ENCODE peak calls at places on chromosomes 13 and 19, in eight cellular contexts. B is SK-N-SH, U is ascending aorta, Y is osteoblast, M is HCT116, W is astrocyte, A is GM12865, S is heart left ventricle. I is an unnamed sample.
A peak's percentile ranks its signal among the peaks of the same experiment; 100 is the strongest.

GRCh38 chr19:32581704-32582164 is 744 bp downstream of the PDCD5 start:
- DNase-seq in B (peak; percentile 55), U (no peak), Y (peak; percentile 81), M (no peak), W (peak; percentile 47), A (no peak), S (peak; percentile 37), I (peak; percentile 48)

GRCh38 chr13:94710081-94710809 is 2.1 kb downstream of the SOX21 start:
- DNase-seq in B (peak; percentile 32), U (no peak), Y (peak; percentile 79), M (no peak), W (no peak), A (no peak), S (no peak), I (no peak)

GRCh38 chr19:20273376-20273775 is 106.4 kb downstream of the ZNF486 start:
- DNase-seq in B (no peak), U (no peak), Y (no peak), M (no peak), W (no peak), A (no peak), S (no peak), I (no peak)

GRCh38 chr13:76672422-76672821 is 213.8 kb downstream of the KCTD12 start:
- DNase-seq in B (no peak), U (no peak), Y (no peak), M (no peak), W (peak; percentile 65), A (no peak), S (no peak), I (no peak)

GRCh38 chr13:54415753-54416366 is 1387.2 kb downstream of the OLFM4 start:
- DNase-seq in B (no peak), U (no peak), Y (no peak), M (no peak), W (no peak), A (no peak), S (no peak), I (no peak)

GRCh38 chr13:39407786-39408185 is 195.2 kb downstream of the LHFPL6 start:
- DNase-seq in B (no peak), U (no peak), Y (no peak), M (no peak), W (no peak), A (no peak), S (no peak), I (no peak)

GRCh38 chr13:34419025-34419424 is 523.0 kb upstream of the NBEA start:
- DNase-seq in B (peak; percentile 68), U (no peak), Y (no peak), M (no peak), W (no peak), A (no peak), S (no peak), I (no peak)

GRCh38 chr19:4115818-4116385 is 8.0 kb downstream of the MAP2K2 start:
- DNase-seq in B (peak; percentile 11), U (no peak), Y (peak; percentile 49), M (no peak), W (no peak), A (peak; percentile 39), S (no peak), I (no peak)

GRCh38 chr13:39773833-39774232 is 118.4 kb downstream of the COG6 start:
- DNase-seq in B (no peak), U (no peak), Y (peak; percentile 45), M (no peak), W (peak; percentile 82), A (no peak), S (no peak), I (no peak)

GRCh38 chr13:36135876-36136275 is 4.7 kb upstream of the DCLK1 start:
- DNase-seq in B (no peak), U (no peak), Y (no peak), M (no peak), W (no peak), A (no peak), S (no peak), I (no peak)

GRCh38 chr13:39777527-39778061 is 122.1 kb downstream of the COG6 start:
- DNase-seq in B (no peak), U (no peak), Y (peak; percentile 69), M (peak; percentile 32), W (peak; percentile 95), A (peak; percentile 51), S (no peak), I (peak; percentile 66)

GRCh38 chr13:100394005-100394695 is 194.4 kb downstream of the GGACT start:
- DNase-seq in B (peak; percentile 17), U (no peak), Y (peak; percentile 58), M (peak; percentile 86), W (peak; percentile 86), A (peak; percentile 91), S (no peak), I (no peak)

GRCh38 chr13:45143346-45143751 is 23.0 kb downstream of the GTF2F2 start:
- DNase-seq in B (no peak), U (no peak), Y (no peak), M (peak; percentile 8), W (no peak), A (no peak), S (no peak), I (no peak)

GRCh38 chr13:44237276-44237767 is 136.3 kb upstream of the SERP2 start:
- DNase-seq in B (peak; percentile 24), U (peak; percentile 92), Y (peak; percentile 88), M (no peak), W (peak; percentile 92), A (peak; percentile 82), S (peak; percentile 84), I (peak; percentile 72)

GRCh38 chr13:71864094-71864980 is 2.7 kb downstream of the DACH1 start:
- DNase-seq in B (peak; percentile 68), U (no peak), Y (peak; percentile 17), M (no peak), W (no peak), A (no peak), S (peak; percentile 61), I (no peak)

GRCh38 chr13:53137777-53138176 is 109.2 kb downstream of the OLFM4 start:
- DNase-seq in B (no peak), U (no peak), Y (no peak), M (no peak), W (peak; percentile 19), A (no peak), S (no peak), I (no peak)

GRCh38 chr19:55544776-55545439 is 435 bp downstream of the SBK3 start:
- DNase-seq in B (no peak), U (no peak), Y (peak; percentile 70), M (no peak), W (no peak), A (no peak), S (no peak), I (no peak)

GRCh38 chr13:93304868-93305613 is 78.4 kb downstream of the GPC6 start:
- DNase-seq in B (peak; percentile 16), U (no peak), Y (no peak), M (no peak), W (no peak), A (no peak), S (no peak), I (no peak)

GRCh38 chr19:46426506-46427162 is 2.1 kb downstream of the PNMA8C start:
- DNase-seq in B (peak; percentile 94), U (peak; percentile 81), Y (peak; percentile 94), M (no peak), W (peak; percentile 51), A (peak; percentile 63), S (peak; percentile 79), I (no peak)

GRCh38 chr19:2734589-2735288 is 5.1 kb downstream of the SLC39A3 start:
- DNase-seq in B (no peak), U (no peak), Y (peak; percentile 78), M (no peak), W (no peak), A (no peak), S (no peak), I (no peak)
- TF ChIP-seq CTCF in B (no peak), U (no peak), Y (no peak), M (no peak), W (no peak), A (no peak), S (no peak), I (no peak)

DNA sequence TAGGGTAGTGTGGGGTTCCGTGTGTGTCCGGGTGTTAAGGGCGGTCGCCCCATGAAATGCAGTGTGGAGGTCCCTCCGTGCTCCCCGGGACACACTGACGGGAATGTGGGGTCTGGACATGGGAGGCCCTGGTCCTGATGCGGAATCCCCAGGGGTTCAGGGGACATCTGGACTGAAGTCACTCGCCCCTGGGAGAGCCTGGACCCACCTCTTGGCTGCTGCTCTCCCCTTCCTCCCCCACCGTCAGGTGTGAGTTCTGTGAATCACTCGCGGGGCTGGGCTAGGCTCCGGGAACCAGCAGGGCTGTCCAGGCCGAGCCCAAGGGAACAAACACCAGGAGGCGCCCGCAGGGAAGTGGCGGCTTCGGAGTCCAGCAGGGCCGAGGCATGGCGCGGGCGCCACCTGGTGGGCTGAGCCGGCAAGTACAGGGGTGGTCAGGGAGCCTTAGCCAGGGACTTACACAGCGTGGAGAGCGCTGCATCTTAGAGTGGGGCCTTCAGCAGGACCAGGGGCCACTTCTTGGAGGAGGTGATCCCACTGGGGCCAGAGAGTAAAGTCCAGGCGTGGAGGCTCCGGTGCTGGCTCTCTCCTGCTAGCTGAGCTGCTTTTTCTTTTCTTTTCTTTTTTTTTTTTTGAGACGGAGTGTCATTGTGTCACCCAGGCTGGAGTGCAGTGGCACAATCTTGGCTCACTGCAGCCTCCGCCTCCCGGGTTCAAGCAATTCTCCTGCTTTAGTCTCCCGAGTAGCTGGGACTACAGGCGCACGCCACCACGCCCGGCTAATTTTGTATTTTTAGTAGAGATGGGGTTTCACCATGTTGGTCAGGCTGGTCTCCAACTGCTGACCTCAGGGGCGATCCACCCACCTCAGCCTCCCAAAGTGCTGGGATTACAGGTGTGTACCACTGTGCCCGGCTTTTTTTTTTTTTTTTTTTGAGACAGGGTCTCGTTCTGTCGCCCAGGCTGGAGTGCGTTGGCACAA is 20.1 kb downstream of the WTIP start:
- DNase-seq in B (peak; percentile 98), U (peak; percentile 97), Y (peak; percentile 100), M (peak; percentile 69), W (peak; percentile 66), A (peak; percentile 90), S (peak; percentile 91), I (peak; percentile 16)
- H3K4me3 ChIP-seq in B (peak overlapping the region; percentile 52), U (no peak overlapping the region), Y (no peak overlapping the region), M (no peak overlapping the region), W (no peak overlapping the region), A (no peak overlapping the region), S (peak overlapping the region; percentile 11), I (no peak overlapping the region)

DNA sequence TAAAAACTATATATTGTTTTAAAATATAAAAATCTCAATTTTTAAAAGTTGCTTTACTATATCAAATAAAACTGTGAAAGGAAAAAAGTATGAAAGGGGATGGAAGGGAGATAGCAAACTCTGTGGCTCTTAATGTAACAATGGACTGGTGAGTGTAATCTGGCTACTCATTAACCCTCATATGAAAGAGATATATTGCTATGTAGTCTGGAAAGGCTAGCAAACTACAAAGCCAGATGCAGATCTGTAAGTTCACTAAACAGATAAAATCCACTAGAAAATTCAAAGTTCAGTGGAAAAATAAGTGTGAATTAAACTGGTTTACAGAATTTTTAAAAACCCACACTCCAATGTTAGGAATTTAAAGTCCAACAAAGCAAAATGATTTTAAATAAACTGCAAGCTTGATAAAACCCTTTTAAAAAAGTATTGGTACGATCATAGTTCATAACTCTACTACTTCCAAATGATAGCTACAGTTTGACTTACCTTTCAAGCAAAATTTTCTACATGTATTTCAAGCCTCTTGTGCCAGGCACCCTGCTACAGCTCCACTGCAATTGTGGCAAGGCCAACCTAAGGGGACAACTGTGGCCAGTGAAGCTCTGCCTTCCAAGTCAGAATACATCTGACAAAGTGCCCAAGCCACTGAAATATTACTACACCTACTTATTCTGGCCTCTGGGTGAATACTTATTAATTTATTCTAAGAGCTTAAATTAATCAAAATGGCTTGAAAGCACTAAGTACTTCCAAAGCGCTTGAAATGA is 647 bp upstream of the ELF1 start:
- DNase-seq in B (peak; percentile 12), U (no peak), Y (no peak), M (no peak), W (no peak), A (no peak), S (no peak), I (no peak)
- TF ChIP-seq CTCF in B (no peak), U (no peak), Y (no peak), M (no peak), W (no peak), A (no peak), S (no peak), I (no peak)

GRCh38 chr19:1843116-1843515 is 5.2 kb downstream of the REXO1 start:
- DNase-seq in B (no peak), U (no peak), Y (no peak), M (no peak), W (no peak), A (no peak), S (no peak), I (no peak)
- H3K4me3 ChIP-seq in B (no peak overlapping the region), U (no peak overlapping the region), Y (no peak overlapping the region), M (no peak overlapping the region), W (no peak overlapping the region), A (no peak overlapping the region), S (no peak overlapping the region), I (no peak overlapping the region)

I was measured in epithelial cell of proximal tubule.